ENCODE peak calls at places on chromosomes 12 and 14, in seven cellular contexts. K, A, H, R, B, T and M are unnamed samples.

GRCh38 chr14:100333311-100333710 is 10.2 kb downstream of the SLC25A47 start:
- DNase-seq in K (no peak), A (no peak), H (peak; percentile 30), R (peak; percentile 25), B (no peak), T (peak; percentile 60), M (no peak)

GRCh38 chr14:91835920-91836843 is 31.2 kb downstream of the TC2N start:
- DNase-seq in K (peak; percentile 96), A (peak; percentile 96), H (peak; percentile 91), R (peak; percentile 69), B (peak; percentile 92), T (peak; percentile 92), M (peak; percentile 96)

GRCh38 chr12:123398177-123398916 is 14.4 kb downstream of the KMT5A start:
- DNase-seq in K (peak; percentile 68), A (peak; percentile 50), H (no peak), R (peak; percentile 60), B (peak; percentile 52), T (no peak), M (no peak)

GRCh38 chr12:132461526-132461925 is 28.4 kb upstream of the FBRSL1 start:
- DNase-seq in K (no peak), A (no peak), H (no peak), R (no peak), B (no peak), T (peak; percentile 37), M (no peak)

GRCh38 chr14:84646791-84647500 is 883.0 kb upstream of the FLRT2 start:
- DNase-seq in K (no peak), A (no peak), H (no peak), R (no peak), B (no peak), T (no peak), M (no peak)

GRCh38 chr14:51020024-51020710 is 74.7 kb downstream of the TRIM9 start:
- DNase-seq in K (no peak), A (no peak), H (no peak), R (no peak), B (no peak), T (no peak), M (no peak)

GRCh38 chr12:47731723-47732122 is 6.4 kb upstream of the ENDOU start:
- DNase-seq in K (peak; percentile 15), A (no peak), H (no peak), R (no peak), B (no peak), T (no peak), M (no peak)

GRCh38 chr14:83467811-83468210 is 1934.2 kb upstream of the SEL1L start:
- DNase-seq in K (no peak), A (no peak), H (no peak), R (no peak), B (no peak), T (no peak), M (no peak)

GRCh38 chr12:70788774-70789173 is 131.8 kb downstream of the PTPRR start:
- DNase-seq in K (no peak), A (no peak), H (no peak), R (no peak), B (no peak), T (no peak), M (no peak)

GRCh38 chr14:35046751-35047536 is 872 bp downstream of the FAM177A1 start:
- DNase-seq in K (no peak), A (peak; percentile 61), H (no peak), R (peak; percentile 66), B (peak; percentile 77), T (no peak), M (no peak)

GRCh38 chr12:111203969-111204368 is 164.9 kb downstream of the PHETA1 start:
- DNase-seq in K (no peak), A (no peak), H (no peak), R (no peak), B (no peak), T (no peak), M (no peak)

DNA sequence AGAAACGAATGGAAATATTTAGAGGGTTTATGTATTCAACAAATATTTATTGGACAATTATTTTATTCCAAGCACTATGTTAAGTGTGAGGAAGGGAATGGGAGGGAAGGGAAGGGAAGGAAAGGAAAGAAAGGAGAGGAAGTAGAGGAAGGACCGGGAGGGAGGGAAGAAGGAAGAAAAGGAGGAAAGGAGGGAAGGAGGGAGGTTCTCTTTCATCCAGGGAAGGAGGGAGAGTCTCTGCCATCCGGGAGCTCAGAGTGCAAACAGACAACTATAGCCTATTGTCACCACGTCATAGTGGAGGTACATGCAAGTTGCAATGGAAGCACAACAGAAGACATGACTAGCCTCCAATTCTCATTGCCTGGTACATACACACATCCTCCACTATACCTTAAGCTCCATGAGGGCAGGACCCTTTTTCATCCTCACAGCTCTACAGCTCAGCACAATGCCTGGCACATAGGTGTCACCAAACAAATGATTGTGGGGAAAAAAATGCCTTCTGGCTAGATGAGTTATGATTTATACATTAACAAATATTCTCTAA is 48.1 kb downstream of the DAD1 start:
- DNase-seq in K (no peak), A (no peak), H (no peak), R (no peak), B (no peak), T (no peak), M (no peak)
- H3K4me3 ChIP-seq in K (no peak overlapping the region), A (no peak overlapping the region), H (no peak overlapping the region), R (no peak overlapping the region), B (no peak overlapping the region), T (no peak overlapping the region), M (no peak overlapping the region)

GRCh38 chr12:82688035-82688501 is 1.4 kb downstream of the TMTC2 start:
- DNase-seq in K (no peak), A (no peak), H (no peak), R (no peak), B (no peak), T (no peak), M (no peak)

GRCh38 chr12:82686223-82687019 is at the start of gene TMTC2:
- DNase-seq in K (peak; percentile 96), A (peak; percentile 95), H (peak; percentile 94), R (peak; percentile 93), B (peak; percentile 96), T (peak; percentile 96), M (peak; percentile 97)

GRCh38 chr12:82688619-82689018 is 1.9 kb downstream of the TMTC2 start:
- DNase-seq in K (no peak), A (no peak), H (no peak), R (no peak), B (no peak), T (no peak), M (no peak)

GRCh38 chr12:82687020-82687951 is 580 bp downstream of the TMTC2 start:
- DNase-seq in K (peak; percentile 72), A (peak; percentile 80), H (peak; percentile 73), R (peak; percentile 52), B (peak; percentile 80), T (peak; percentile 89), M (peak; percentile 78)

DNA sequence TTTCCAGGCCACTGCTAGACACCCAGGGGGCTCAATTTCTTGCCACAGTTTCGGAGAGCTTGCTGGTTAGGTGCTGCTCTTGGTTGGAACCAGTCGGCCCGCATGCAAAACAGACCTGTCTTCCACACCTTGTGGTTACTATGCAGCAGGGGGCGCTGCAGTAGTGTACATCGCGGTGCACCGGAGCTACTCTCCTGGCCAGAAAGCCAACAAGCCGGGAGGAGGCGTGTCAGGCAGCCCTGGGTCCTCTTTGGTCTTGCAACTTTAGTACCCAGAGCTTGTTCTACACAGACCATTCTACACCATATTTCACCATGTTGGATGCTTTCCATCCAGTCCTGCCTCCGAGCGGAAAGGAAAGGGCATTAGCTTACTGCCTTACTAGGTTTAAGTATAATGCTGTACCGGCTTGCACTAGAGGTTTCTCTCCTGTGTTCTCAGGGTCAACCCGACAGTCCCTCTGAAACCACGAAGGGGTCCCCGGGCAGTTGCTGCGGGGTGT is 934 bp upstream of the TMTC2 start:
- DNase-seq in K (peak; percentile 95), A (peak; percentile 99), H (peak; percentile 98), R (peak; percentile 95), B (peak; percentile 97), T (peak; percentile 96), M (peak; percentile 97)
- H3K27ac ChIP-seq in K (peak overlapping the region; percentile 81), A (peak overlapping the region; percentile 97), H (peak overlapping the region; percentile 89), R (peak overlapping the region; percentile 80), B (peak overlapping the region; percentile 93), T (peak overlapping the region; percentile 97), M (peak overlapping the region; percentile 93)

GRCh38 chr14:20818861-20819260 is 16.2 kb upstream of the RNASE1 start:
- DNase-seq in K (no peak), A (peak; percentile 21), H (no peak), R (no peak), B (no peak), T (no peak), M (no peak)
- TF ChIP-seq CTCF in K (no peak), A (no peak), H (no peak), R (no peak), B (no peak), T (peak; percentile 40), M (no peak)

GRCh38 chr12:4280351-4281163 is 7.0 kb downstream of the CCND2 start:
- DNase-seq in K (peak; percentile 64), A (peak; percentile 61), H (no peak), R (no peak), B (peak; percentile 62), T (no peak), M (peak; percentile 74)
- H3K4me3 ChIP-seq in K (peak overlapping the region; percentile 3), A (no peak overlapping the region), H (no peak overlapping the region), R (no peak overlapping the region), B (peak overlapping the region; percentile 7), T (no peak overlapping the region), M (no peak overlapping the region)

GRCh38 chr12:6237830-6238229 is 37.6 kb downstream of the CD9 start:
- DNase-seq in K (no peak), A (no peak), H (no peak), R (no peak), B (no peak), T (no peak), M (no peak)

GRCh38 chr12:6236641-6236940 is 36.4 kb downstream of the CD9 start:
- DNase-seq in K (no peak), A (no peak), H (no peak), R (no peak), B (no peak), T (no peak), M (peak; percentile 39)

GRCh38 chr12:6234906-6235305 is 34.7 kb downstream of the CD9 start:
- DNase-seq in K (no peak), A (no peak), H (no peak), R (no peak), B (no peak), T (no peak), M (no peak)

GRCh38 chr12:6235499-6235898 is 35.3 kb downstream of the CD9 start:
- DNase-seq in K (peak; percentile 85), A (peak; percentile 74), H (peak; percentile 86), R (no peak), B (peak; percentile 88), T (peak; percentile 82), M (peak; percentile 89)

DNA sequence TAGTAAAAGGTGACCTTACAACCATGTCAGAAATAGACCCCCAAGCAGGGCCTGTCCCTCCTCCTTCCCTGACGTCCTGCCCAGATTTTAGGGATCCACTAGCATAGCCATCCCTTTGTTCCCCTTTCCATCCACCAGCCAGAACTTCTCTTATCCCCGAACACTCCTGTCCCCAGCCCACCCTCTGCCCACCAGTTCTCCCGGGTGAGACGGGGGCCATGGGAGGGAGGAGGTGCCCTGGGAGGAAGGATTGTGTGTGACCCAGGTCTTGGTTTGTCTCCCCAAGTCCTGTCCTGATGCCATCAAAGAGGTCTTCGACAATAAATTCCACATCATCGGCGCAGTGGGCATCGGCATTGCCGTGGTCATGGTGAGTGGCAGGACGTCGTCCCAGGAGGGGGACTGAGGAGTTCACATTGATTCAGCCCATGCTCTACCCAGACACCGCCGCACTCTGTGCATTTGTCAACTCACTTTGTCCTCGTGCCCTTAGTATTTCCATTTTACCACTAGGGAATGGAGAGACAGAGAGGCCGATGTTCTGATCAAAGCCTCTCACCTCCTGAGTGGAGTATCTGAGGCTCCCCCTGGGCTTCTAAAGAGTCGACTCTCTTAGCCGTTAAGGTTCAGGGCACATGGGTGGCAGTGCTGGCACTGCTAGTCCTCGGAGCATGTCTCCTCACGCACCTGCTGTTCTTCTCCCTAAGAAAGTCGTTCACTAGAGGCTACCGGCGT is 35.9 kb downstream of the CD9 start:
- DNase-seq in K (no peak), A (no peak), H (no peak), R (no peak), B (no peak), T (no peak), M (peak; percentile 61)
- H3K27ac ChIP-seq in K (peak overlapping the region; percentile 53), A (peak overlapping the region; percentile 62), H (peak overlapping the region; percentile 61), R (no peak overlapping the region), B (peak overlapping the region; percentile 96), T (peak overlapping the region; percentile 76), M (no peak overlapping the region)